ENCODE peak calls at places on chromosomes 7 and 10, in nine cellular contexts. W is activated T-cell treated with anti-CD3 and anti-CD28 coated beads, Interleukin-2, amount 50 U/mL, for 48 hours; R is activated CD8-positive, alpha-beta memory T cell treated with anti-CD3 and anti-CD28 coated beads for 48 hours; Q is skeletal muscle cell; M is CD4-positive, CD25-positive, alpha-beta regulatory T cell; B is effector CD4-positive, alpha-beta T cell; V is stimulated activated CD4-positive, alpha-beta T cell treated with anti-CD3 and anti-CD28 coated beads, Interleukin-1b, Interleukin-23, amount 100 ng/mL, for 48 hours; T is GM12892; I is iris pigment epithelial cell. C is an unnamed sample.

GRCh38 chr7:6640246-6640721 is 3.2 kb downstream of the ZNF316 start:
- DNase-seq in V (peak), T (no peak), M (no peak), Q (peak), B (no peak), W (peak), I (peak), R (no peak), C (no peak)

GRCh38 chr7:156889089-156889488 is 3.9 kb downstream of the LMBR1 start:
- DNase-seq in W (no peak), B (no peak), M (no peak), T (no peak), Q (no peak), R (no peak), I (peak), V (no peak), C (no peak)

GRCh38 chr7:151215396-151215795 is 5.1 kb upstream of the H2BK1 start:
- DNase-seq in Q (no peak), W (no peak), I (no peak), R (no peak), B (no peak), V (no peak), T (no peak), M (no peak), C (no peak)

GRCh38 chr10:77493239-77493806 is 144.3 kb downstream of the KCNMA1 start:
- DNase-seq in B (no peak), R (no peak), I (no peak), W (no peak), Q (no peak), T (no peak), V (no peak), M (no peak), C (no peak)

GRCh38 chr10:121406823-121407545 is 191.3 kb downstream of the FGFR2 start:
- DNase-seq in B (no peak), T (no peak), I (no peak), R (no peak), Q (no peak), W (no peak), V (no peak), M (no peak), C (no peak)

GRCh38 chr7:2156756-2157472 is 75.8 kb downstream of the MAD1L1 start:
- DNase-seq in B (no peak), T (no peak), R (no peak), Q (no peak), M (no peak), V (no peak), W (no peak), I (no peak), C (no peak)

GRCh38 chr10:28077889-28078288 is 79.0 kb upstream of the ODAD2 start:
- DNase-seq in W (no peak), I (peak), B (no peak), V (no peak), Q (peak), M (no peak), R (no peak), T (no peak), C (no peak)

GRCh38 chr10:6649903-6650302 is 69.8 kb upstream of the PRKCQ start:
- DNase-seq in Q (no peak), W (no peak), I (no peak), M (no peak), B (no peak), T (no peak), R (no peak), V (no peak), C (no peak)

GRCh38 chr7:139777304-139777890 is 401 bp downstream of the HIPK2 start:
- DNase-seq in T (peak), B (peak), Q (no peak), W (peak), V (peak), M (peak), R (no peak), I (no peak), C (no peak)